ENCODE peak calls at places on chromosomes 13 and 19, in seven cellular contexts. Y, L, K, Q, O, C and N are unnamed samples.

GRCh38 chr13:89726690-89727435 is 1620.6 kb upstream of the MIR17HG start:
- DNase-seq in Y (no peak), L (peak), K (no peak), Q (no peak), O (peak), C (no peak), N (no peak)

GRCh38 chr13:91609353-91609752 is 210.9 kb downstream of the GPC5 start:
- DNase-seq in Y (no peak), L (peak), K (no peak), Q (no peak), O (peak), C (no peak), N (peak)

GRCh38 chr19:10644351-10645007 is 9.7 kb upstream of the ILF3 start:
- DNase-seq in Y (peak), L (peak), K (peak), Q (peak), O (peak), C (peak), N (peak)

GRCh38 chr19:1567116-1567847 is 843 bp downstream of the MEX3D start:
- DNase-seq in Y (no peak), L (peak), K (peak), Q (peak), O (no peak), C (no peak), N (no peak)

GRCh38 chr13:39408512-39408911 is 194.5 kb downstream of the LHFPL6 start:
- DNase-seq in Y (no peak), L (no peak), K (no peak), Q (no peak), O (no peak), C (no peak), N (no peak)

GRCh38 chr19:39941615-39942507 is 7.4 kb upstream of the FCGBP start:
- DNase-seq in Y (peak), L (peak), K (no peak), Q (peak), O (peak), C (peak), N (peak)

GRCh38 chr19:10499550-10500246 is 3.5 kb downstream of the KEAP1 start:
- DNase-seq in Y (no peak), L (no peak), K (no peak), Q (no peak), O (no peak), C (no peak), N (no peak)

GRCh38 chr19:16203256-16204004 is 5.7 kb downstream of the AP1M1 start:
- DNase-seq in Y (no peak), L (no peak), K (no peak), Q (no peak), O (no peak), C (no peak), N (no peak)

GRCh38 chr13:48511621-48512232 is 21.2 kb downstream of the RCBTB2 start:
- DNase-seq in Y (no peak), L (no peak), K (no peak), Q (no peak), O (no peak), C (no peak), N (no peak)